ENCODE peak calls at places on chromosomes 13 and 19, in four cellular contexts. L, Q, S and V are unnamed samples.

GRCh38 chr13:19604306-19604705 is 29.2 kb upstream of the MPHOSPH8 start:
- DNase-seq in L (no peak), Q (no peak), S (no peak), V (no peak)

GRCh38 chr19:10037809-10038208 is 24.5 kb downstream of the RDH8 start:
- DNase-seq in L (no peak), Q (no peak), S (no peak), V (no peak)

GRCh38 chr19:2984196-2984490 is 6.8 kb downstream of the TLE6 start:
- DNase-seq in L (no peak), Q (no peak), S (no peak), V (no peak)

GRCh38 chr19:10763399-10763798 is 45.5 kb downstream of the DNM2 start:
- DNase-seq in L (no peak), Q (no peak), S (no peak), V (no peak)

GRCh38 chr19:38693380-38694223 is 46.2 kb downstream of the ACTN4 start:
- DNase-seq in L (peak; percentile 58), Q (no peak), S (peak; percentile 39), V (no peak)

GRCh38 chr19:41543582-41543981 is 32.4 kb upstream of the CEACAM21 start:
- DNase-seq in L (no peak), Q (no peak), S (no peak), V (no peak)

GRCh38 chr13:71979616-71980015 is 112.6 kb upstream of the DACH1 start:
- DNase-seq in L (no peak), Q (no peak), S (peak; percentile 22), V (no peak)

GRCh38 chr19:32890841-32891240 is 21.3 kb upstream of the SLC7A9 start:
- DNase-seq in L (no peak), Q (no peak), S (no peak), V (no peak)

GRCh38 chr19:10290876-10291553 is 1.3 kb downstream of the ICAM5 start:
- DNase-seq in L (peak; percentile 43), Q (peak; percentile 42), S (peak; percentile 73), V (no peak)

GRCh38 chr13:94312511-94313191 is 166.8 kb downstream of the DCT start:
- DNase-seq in L (no peak), Q (peak; percentile 21), S (no peak), V (no peak)

GRCh38 chr13:96052655-96053002 is 572 bp downstream of the UGGT2 start:
- DNase-seq in L (no peak), Q (no peak), S (no peak), V (peak; percentile 33)

GRCh38 chr13:21986602-21987001 is 315.7 kb downstream of the FGF9 start:
- DNase-seq in L (no peak), Q (no peak), S (no peak), V (no peak)

GRCh38 chr13:40996433-40997095 is 22.6 kb downstream of the ELF1 start:
- DNase-seq in L (no peak), Q (no peak), S (no peak), V (no peak)

GRCh38 chr13:35927554-35927953 is 203.6 kb downstream of the DCLK1 start:
- DNase-seq in L (no peak), Q (no peak), S (no peak), V (no peak)

GRCh38 chr19:49594157-49595005 is 3.4 kb downstream of the PRR12 start:
- DNase-seq in L (no peak), Q (peak; percentile 49), S (no peak), V (no peak)

GRCh38 chr13:84479656-84480055 is 597.4 kb upstream of the SLITRK1 start:
- DNase-seq in L (no peak), Q (no peak), S (no peak), V (no peak)

GRCh38 chr19:18049390-18049789 is 37.3 kb downstream of the IL12RB1 start:
- DNase-seq in L (no peak), Q (peak; percentile 68), S (no peak), V (no peak)

GRCh38 chr13:112204881-112205327 is 138.0 kb downstream of the SOX1 start:
- DNase-seq in L (no peak), Q (no peak), S (peak; percentile 72), V (no peak)

GRCh38 chr13:49272296-49272695 is 24.6 kb downstream of the CDADC1 start:
- DNase-seq in L (no peak), Q (no peak), S (no peak), V (no peak)

GRCh38 chr19:48321622-48322591 is 3.4 kb upstream of the EMP3 start:
- DNase-seq in L (peak; percentile 100), Q (peak; percentile 100), S (peak; percentile 97), V (peak; percentile 94)

GRCh38 chr19:49814010-49814409 is 918 bp upstream of the FUZ start:
- DNase-seq in L (no peak), Q (no peak), S (no peak), V (no peak)

GRCh38 chr13:26184791-26185250 is 37.3 kb downstream of the RNF6 start:
- DNase-seq in L (peak; percentile 45), Q (peak; percentile 71), S (peak; percentile 54), V (peak; percentile 17)

GRCh38 chr19:10654610-10655456 is 687 bp downstream of the ILF3 start:
- DNase-seq in L (no peak), Q (peak; percentile 75), S (peak; percentile 87), V (no peak)

GRCh38 chr13:101416181-101417042 is at the start of gene NALCN:
- DNase-seq in L (no peak), Q (no peak), S (peak; percentile 34), V (no peak)

GRCh38 chr19:50870417-50871089 is 2.7 kb upstream of the KLK2 start:
- DNase-seq in L (no peak), Q (no peak), S (peak; percentile 44), V (no peak)

GRCh38 chr13:104043184-104043583 is 977.0 kb upstream of the SLC10A2 start:
- DNase-seq in L (no peak), Q (no peak), S (no peak), V (no peak)

GRCh38 chr13:110116072-110116487 is 190.9 kb downstream of the COL4A1 start:
- DNase-seq in L (peak; percentile 34), Q (no peak), S (peak; percentile 82), V (no peak)

GRCh38 chr13:45036206-45036605 is 46.9 kb downstream of the GPALPP1 start:
- DNase-seq in L (no peak), Q (no peak), S (no peak), V (no peak)

GRCh38 chr13:55563267-55563666 is 1577.5 kb upstream of the PRR20A start:
- DNase-seq in L (no peak), Q (no peak), S (no peak), V (no peak)

GRCh38 chr19:49579947-49580263 is 451 bp downstream of the NOSIP start:
- DNase-seq in L (no peak), Q (no peak), S (no peak), V (no peak)

GRCh38 chr13:51125495-51126226 is 14.6 kb upstream of the C13orf42 start:
- DNase-seq in L (no peak), Q (no peak), S (peak; percentile 66), V (peak; percentile 17)

GRCh38 chr13:41364043-41364442 is 53.0 kb downstream of the NAA16 start:
- DNase-seq in L (no peak), Q (no peak), S (no peak), V (no peak)